ENCODE peak calls at places on chromosomes 16 and 17, in six cellular contexts. W, S, F, T, J and D are unnamed samples. For H3K4me1, the result is how much of the 10 kb centered on the place peaks cover.

GRCh38 chr16:12321363-12321762 is 344.8 kb downstream of the SNX29 start:
- DNase-seq in W (no peak), T (no peak), F (no peak), J (peak), S (no peak), D (no peak)

GRCh38 chr17:50640701-50641338 is 6.1 kb downstream of the ABCC3 start:
- DNase-seq in T (no peak), J (no peak), S (peak), F (peak), W (peak), D (no peak)

GRCh38 chr17:65332375-65332774 is 195.2 kb downstream of the RGS9 start:
- DNase-seq in S (peak), T (peak), W (no peak), J (no peak), F (no peak), D (no peak)

GRCh38 chr17:33981713-33982601 is 273.1 kb upstream of the CCL2 start:
- DNase-seq in W (no peak), S (no peak), J (no peak), T (no peak), F (no peak), D (no peak)

GRCh38 chr16:89442588-89442987 is 47.8 kb downstream of the ANKRD11 start:
- DNase-seq in W (no peak), T (peak), J (no peak), S (no peak), F (no peak), D (no peak)

GRCh38 chr17:80395402-80396151 is 19.4 kb upstream of the ENDOV start:
- DNase-seq in S (no peak), W (no peak), J (no peak), F (no peak), T (no peak), D (no peak)

GRCh38 chr17:44345497-44346026 is 460 bp downstream of the GRN start:
- DNase-seq in S (peak), F (peak), W (peak), J (peak), T (peak), D (no peak)

GRCh38 chr16:67248401-67249177 is at the start of gene SLC9A5:
- DNase-seq in S (no peak), W (no peak), F (no peak), T (no peak), J (peak), D (no peak)

GRCh38 chr17:1147664-1148063 is 32.1 kb downstream of the ABR start:
- DNase-seq in W (no peak), J (peak), T (peak), F (peak), S (peak), D (peak)

GRCh38 chr17:55344514-55344997 is 77.1 kb downstream of the MMD start:
- DNase-seq in S (no peak), J (no peak), T (no peak), F (no peak), W (no peak), D (no peak)

GRCh38 chr16:87817910-87818309 is 51.4 kb downstream of the SLC7A5 start:
- DNase-seq in F (no peak), S (no peak), J (no peak), W (no peak), T (no peak), D (no peak)

GRCh38 chr17:39809221-39809620 is 54.9 kb downstream of the IKZF3 start:
- DNase-seq in J (no peak), T (no peak), F (no peak), S (no peak), W (no peak), D (no peak)

GRCh38 chr16:53198933-53199332 is 144.1 kb downstream of the CHD9 start:
- DNase-seq in S (no peak), W (no peak), T (no peak), J (no peak), F (no peak), D (no peak)

GRCh38 chr16:17828012-17828411 is 357.3 kb upstream of the XYLT1 start:
- DNase-seq in T (peak), W (no peak), J (no peak), F (peak), S (no peak), D (peak)

GRCh38 chr16:53098526-53099317 is 43.9 kb downstream of the CHD9 start:
- DNase-seq in J (peak), S (peak), W (peak), T (peak), F (peak), D (peak)

GRCh38 chr16:84502581-84502980 is 1.9 kb downstream of the MEAK7 start:
- DNase-seq in F (no peak), S (peak), T (peak), J (no peak), W (no peak), D (no peak)

GRCh38 chr16:46712911-46713310 is 23.5 kb downstream of the ORC6 start:
- DNase-seq in S (no peak), W (no peak), F (no peak), T (no peak), J (no peak), D (no peak)

GRCh38 chr16:86458457-86458777 is 51.9 kb upstream of the FOXF1 start:
- DNase-seq in W (no peak), T (no peak), J (no peak), S (no peak), F (no peak), D (no peak)

GRCh38 chr17:19392303-19392702 is 5.3 kb upstream of the MFAP4 start:
- DNase-seq in S (no peak), T (no peak), F (no peak), J (no peak), W (no peak), D (no peak)

GRCh38 chr17:19401321-19402010 is 9.6 kb upstream of the RNF112 start:
- DNase-seq in J (no peak), F (no peak), T (no peak), S (no peak), W (no peak), D (no peak)

GRCh38 chr17:19398301-19399181 is 11.6 kb upstream of the MFAP4 start:
- DNase-seq in J (no peak), S (peak), W (peak), T (peak), F (peak), D (no peak)

GRCh38 chr17:19399750-19400450 is 11.1 kb upstream of the RNF112 start:
- DNase-seq in W (no peak), S (no peak), J (no peak), T (no peak), F (no peak), D (no peak)

GRCh38 chr17:19397556-19398041 is 10.6 kb upstream of the MFAP4 start:
- DNase-seq in S (no peak), T (peak), J (peak), W (no peak), F (no peak), D (no peak)
- TF ChIP-seq CTCF in S (no peak), T (no peak), J (peak), W (no peak), F (no peak), D (peak)

GRCh38 chr16:28210264-28210663 is 1.5 kb downstream of the XPO6 start:
- DNase-seq in S (no peak), F (no peak), T (no peak), W (no peak), J (no peak), D (no peak)
- H3K4me1 ChIP-seq in S (under half), F (under half), T (under half), W (under half), J (under half), D (under half)

GRCh38 chr17:37090941-37091340 is 142.2 kb downstream of the AATF start:
- DNase-seq in S (no peak), W (no peak), T (no peak), J (no peak), F (no peak), D (no peak)

GRCh38 chr17:37089998-37090397 is 141.2 kb downstream of the AATF start:
- DNase-seq in W (no peak), S (no peak), T (no peak), J (no peak), F (no peak), D (no peak)

GRCh38 chr17:37094391-37094790 is 145.6 kb downstream of the AATF start:
- DNase-seq in W (no peak), T (no peak), J (no peak), F (no peak), S (no peak), D (no peak)

GRCh38 chr17:37092041-37092440 is 143.3 kb downstream of the AATF start:
- DNase-seq in W (no peak), F (no peak), S (no peak), J (no peak), T (peak), D (peak)

DNA sequence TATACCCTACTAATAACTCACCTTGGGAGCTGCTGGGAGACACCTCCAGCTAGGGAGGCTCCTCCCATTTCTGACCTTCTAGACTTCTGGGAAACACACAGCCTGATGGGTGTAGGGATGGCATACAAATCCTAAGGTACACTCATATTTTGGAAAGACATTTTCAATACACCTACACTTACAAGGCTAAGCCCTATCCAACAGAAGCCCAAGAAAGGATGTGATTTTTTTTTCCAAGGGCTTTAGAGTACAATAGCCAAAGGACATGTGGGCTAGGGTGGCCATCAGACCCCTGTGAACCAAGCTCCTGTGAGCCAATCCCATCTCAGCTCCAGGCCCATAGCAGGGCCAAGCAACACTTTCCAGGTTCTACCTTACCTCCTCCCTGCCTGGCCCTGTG is 143.9 kb downstream of the AATF start:
- DNase-seq in W (no peak), F (no peak), T (no peak), S (no peak), J (no peak), D (no peak)
- H3K27ac ChIP-seq in W (no peak), F (no peak), T (no peak), S (no peak), J (no peak), D (no peak)

GRCh38 chr17:67223924-67224323 is 21.1 kb downstream of the HELZ start:
- DNase-seq in T (no peak), J (no peak), S (no peak), F (peak), W (no peak), D (no peak)

GRCh38 chr17:67217446-67217845 is 27.6 kb downstream of the HELZ start:
- DNase-seq in F (no peak), W (no peak), S (no peak), T (no peak), J (no peak), D (no peak)

GRCh38 chr17:67216544-67217320 is 28.3 kb downstream of the HELZ start:
- DNase-seq in T (no peak), J (no peak), S (no peak), W (no peak), F (no peak), D (no peak)

GRCh38 chr17:67218385-67218950 is 26.5 kb downstream of the HELZ start:
- DNase-seq in T (peak), S (no peak), W (no peak), J (no peak), F (no peak), D (peak)

DNA sequence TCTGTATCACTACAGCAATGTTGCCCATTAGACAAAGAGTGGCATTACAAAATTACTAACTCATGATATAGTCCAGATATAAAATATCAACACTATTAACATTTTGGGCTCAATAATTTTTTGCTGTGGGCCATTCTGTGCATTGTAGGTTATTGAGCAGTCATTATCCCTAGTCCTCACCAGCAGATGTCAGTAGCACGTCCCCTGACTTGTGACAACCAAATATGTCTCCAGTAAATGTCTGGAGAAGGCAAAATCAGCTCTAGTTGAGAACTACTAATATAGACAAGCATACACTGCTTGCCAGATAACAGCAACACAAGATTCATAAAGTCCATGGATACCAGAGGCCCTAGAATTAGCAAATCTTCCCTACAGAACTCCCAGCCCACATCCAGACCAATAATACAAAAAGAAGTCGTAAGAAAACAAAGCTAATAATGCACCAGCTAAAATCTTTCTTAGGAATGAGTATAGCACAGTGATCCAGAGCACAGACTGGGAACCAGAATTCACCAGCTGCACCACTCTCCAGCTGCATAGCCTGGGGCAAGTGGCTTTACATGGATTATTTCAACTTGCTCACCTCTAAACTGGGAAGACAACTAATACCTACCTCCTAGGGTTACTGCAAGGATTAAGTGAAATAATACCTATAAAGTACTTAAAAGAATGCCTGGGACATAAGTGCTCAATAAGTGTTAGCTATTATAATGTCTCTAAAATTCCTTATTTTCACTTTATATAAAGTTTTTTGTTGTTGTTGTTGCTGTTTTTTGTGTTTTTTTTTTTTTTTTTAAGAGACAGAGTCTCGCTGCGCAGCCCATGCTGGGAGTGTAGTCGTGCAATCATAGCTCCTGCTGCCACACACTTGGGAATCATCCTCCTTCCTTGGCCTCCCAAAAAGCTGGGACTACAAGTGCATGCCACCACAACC is 23.7 kb downstream of the HELZ start:
- DNase-seq in F (peak), S (peak), J (peak), W (peak), T (peak), D (no peak)
- TF ChIP-seq CTCF in F (peak), S (peak), J (peak), W (peak), T (peak), D (peak)

GRCh38 chr16:72835041-72835440 is 212.9 kb downstream of the ZFHX3 start:
- DNase-seq in J (no peak), T (no peak), F (no peak), S (no peak), W (no peak), D (no peak)

GRCh38 chr16:72833491-72833890 is 214.4 kb downstream of the ZFHX3 start:
- DNase-seq in W (no peak), S (no peak), F (peak), T (no peak), J (no peak), D (no peak)

GRCh38 chr16:72833969-72834368 is 214.0 kb downstream of the ZFHX3 start:
- DNase-seq in J (no peak), S (no peak), W (no peak), F (no peak), T (no peak), D (no peak)

GRCh38 chr16:72836181-72836580 is 211.7 kb downstream of the ZFHX3 start:
- DNase-seq in S (no peak), J (no peak), W (no peak), T (no peak), F (no peak), D (no peak)

GRCh38 chr16:72834499-72834898 is 213.4 kb downstream of the ZFHX3 start:
- DNase-seq in T (no peak), F (no peak), J (no peak), W (no peak), S (no peak), D (no peak)
- H3K4me1 ChIP-seq in T (under half), F (under half), J (under half), W (under half), S (under half), D (under half)

DNA sequence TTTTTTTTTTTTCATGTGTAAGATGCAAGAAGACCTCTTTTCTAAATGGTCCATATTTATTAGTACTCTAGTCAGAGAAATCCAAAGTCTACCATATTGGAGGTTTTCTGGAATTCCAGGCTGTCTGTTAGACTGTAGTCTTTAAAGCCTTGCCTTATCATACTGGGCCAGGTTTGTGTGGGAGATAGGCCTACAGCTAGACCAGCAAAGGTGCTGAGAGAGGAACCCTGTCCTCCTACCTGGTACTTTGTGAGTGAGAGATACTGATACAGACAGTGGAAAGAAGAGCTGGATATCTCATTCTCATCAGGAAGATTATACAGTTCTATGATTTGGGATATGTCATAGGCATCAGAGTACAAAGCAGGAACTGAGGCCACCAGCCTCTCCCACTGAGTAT is 8.1 kb downstream of the RHOT1 start:
- DNase-seq in T (no peak), J (no peak), F (no peak), W (no peak), S (no peak), D (no peak)
- H3K27ac ChIP-seq in T (no peak), J (no peak), F (no peak), W (no peak), S (no peak), D (no peak)

DNA sequence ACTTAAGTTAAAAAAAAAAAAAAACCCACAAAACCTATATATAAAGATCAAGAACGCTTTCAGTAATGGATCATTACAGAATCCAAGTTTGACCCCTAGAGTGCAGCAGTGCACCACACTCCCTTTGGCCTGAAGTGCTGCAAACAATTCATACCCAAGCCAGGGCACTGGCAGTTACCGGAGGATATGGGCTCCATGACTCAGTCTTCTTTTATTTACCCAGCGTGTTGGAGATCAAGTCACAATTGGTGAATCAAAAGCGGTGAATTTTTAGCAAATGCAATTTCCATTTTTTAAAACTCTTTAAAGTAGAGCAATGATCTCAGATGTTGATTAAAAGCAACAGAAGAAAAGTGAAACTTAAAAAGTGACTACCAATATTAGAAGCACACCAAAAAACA is 46.5 kb downstream of the ZNF652 start:
- DNase-seq in S (peak), T (peak), J (peak), W (peak), F (peak), D (peak)
- TF ChIP-seq CTCF in S (peak), T (peak), J (peak), W (peak), F (peak), D (peak)

DNA sequence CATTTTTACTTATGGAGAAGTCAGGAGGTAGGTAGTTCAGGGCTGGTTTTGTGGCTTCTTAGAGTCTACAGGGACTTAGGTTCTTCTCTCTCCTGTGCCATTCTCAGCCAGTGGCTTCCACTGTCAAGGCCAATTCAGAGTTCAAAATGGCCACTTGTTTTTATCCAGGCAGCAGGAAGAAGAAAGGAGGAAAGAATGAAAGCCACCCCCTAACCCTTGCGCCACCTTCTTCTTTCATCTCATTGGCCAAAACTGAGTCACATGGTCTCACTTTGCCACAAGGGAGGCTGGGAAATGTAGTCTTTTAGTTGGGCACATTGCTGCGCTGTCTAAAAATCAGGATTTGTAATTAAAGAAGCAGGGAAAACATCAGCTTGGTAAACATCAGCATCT is 60.8 kb upstream of the MED9 start:
- DNase-seq in F (peak), J (peak), S (peak), T (peak), W (no peak), D (no peak)
- H3K4me1 ChIP-seq in F (under half), J (under half), S (half or more), T (half or more), W (under half), D (under half)

GRCh38 chr16:23324727-23325126 is 22.6 kb downstream of the SCNN1B start:
- DNase-seq in S (peak), F (peak), W (peak), J (no peak), T (no peak), D (no peak)
- H3K27ac ChIP-seq in S (peak), F (no peak), W (no peak), J (no peak), T (no peak), D (no peak)

GRCh38 chr17:81471804-81472456 is 40.7 kb downstream of the ACTG1 start:
- DNase-seq in F (peak), J (peak), S (no peak), T (peak), W (peak), D (no peak)
- TF ChIP-seq CTCF in F (no peak), J (no peak), S (no peak), T (no peak), W (peak), D (no peak)